ENCODE peak calls at places on chromosome 18, in seven cellular contexts. G is body of pancreas, X is GM23338, W is mammary epithelial cell, B is A549, E is cardiac fibroblast, Q is kidney. U is an unnamed sample.

GRCh38 chr18:75132471-75132870 is 76.5 kb downstream of the PTGR3 start:
- DNase-seq in E (no peak), B (no peak), Q (no peak), X (no peak), G (no peak), W (no peak), U (no peak)

GRCh38 chr18:57542126-57542525 is 44.4 kb downstream of the FECH start:
- DNase-seq in Q (no peak), B (no peak), X (no peak), G (no peak), E (peak), W (peak), U (peak)

GRCh38 chr18:39485696-39486095 is 1920.1 kb upstream of the CELF4 start:
- DNase-seq in E (peak), W (no peak), X (no peak), B (no peak), Q (no peak), G (no peak), U (no peak)

GRCh38 chr18:58615150-58616132 is 13.4 kb downstream of the ALPK2 start:
- DNase-seq in X (no peak), B (no peak), E (no peak), W (peak), G (no peak), Q (no peak), U (no peak)

GRCh38 chr18:427005-427404 is 73.5 kb downstream of the COLEC12 start:
- DNase-seq in B (peak), W (no peak), Q (no peak), G (no peak), E (peak), X (no peak), U (peak)

GRCh38 chr18:73189718-73190117 is 321.9 kb upstream of the NETO1 start:
- DNase-seq in W (no peak), Q (no peak), X (no peak), E (no peak), B (no peak), G (no peak), U (no peak)

GRCh38 chr18:56712761-56713160 is 61.6 kb downstream of the WDR7 start:
- DNase-seq in W (no peak), E (no peak), G (no peak), B (no peak), Q (no peak), X (no peak), U (no peak)

GRCh38 chr18:74517236-74517630 is 17.1 kb upstream of the CNDP1 start:
- DNase-seq in X (no peak), Q (no peak), W (no peak), B (no peak), E (no peak), G (no peak), U (no peak)

GRCh38 chr18:37547196-37547595 is 18.4 kb downstream of the CELF4 start:
- DNase-seq in X (no peak), G (no peak), E (no peak), W (no peak), B (no peak), Q (no peak), U (no peak)

GRCh38 chr18:43314931-43315330 is 37.6 kb upstream of the SYT4 start:
- DNase-seq in Q (no peak), X (no peak), B (no peak), G (no peak), E (peak), W (no peak), U (no peak)

GRCh38 chr18:29849145-29849544 is 1193.4 kb downstream of the DSC3 start:
- DNase-seq in E (peak), G (no peak), W (peak), Q (no peak), X (no peak), B (no peak), U (no peak)

GRCh38 chr18:14781671-14782070 is 33.7 kb downstream of the ANKRD30B start:
- DNase-seq in W (no peak), Q (no peak), X (no peak), B (no peak), E (no peak), G (no peak), U (no peak)

GRCh38 chr18:79596451-79597175 is 83.0 kb upstream of the CTDP1 start:
- DNase-seq in X (no peak), G (no peak), W (no peak), Q (peak), E (no peak), B (no peak), U (no peak)

GRCh38 chr18:51029378-51029693 is 677 bp upstream of the SMAD4 start:
- DNase-seq in G (no peak), E (no peak), B (no peak), W (no peak), X (no peak), Q (no peak), U (no peak)

GRCh38 chr18:51025512-51025911 is 4.5 kb upstream of the SMAD4 start:
- DNase-seq in W (no peak), E (no peak), Q (no peak), X (no peak), G (no peak), B (no peak), U (no peak)

GRCh38 chr18:51029694-51030536 is at the start of gene SMAD4:
- DNase-seq in E (peak), X (peak), W (peak), G (peak), Q (peak), B (peak), U (peak)

GRCh38 chr18:51030537-51031258 is 685 bp downstream of the SMAD4 start:
- DNase-seq in Q (peak), G (peak), E (peak), B (peak), X (peak), W (peak), U (no peak)

DNA sequence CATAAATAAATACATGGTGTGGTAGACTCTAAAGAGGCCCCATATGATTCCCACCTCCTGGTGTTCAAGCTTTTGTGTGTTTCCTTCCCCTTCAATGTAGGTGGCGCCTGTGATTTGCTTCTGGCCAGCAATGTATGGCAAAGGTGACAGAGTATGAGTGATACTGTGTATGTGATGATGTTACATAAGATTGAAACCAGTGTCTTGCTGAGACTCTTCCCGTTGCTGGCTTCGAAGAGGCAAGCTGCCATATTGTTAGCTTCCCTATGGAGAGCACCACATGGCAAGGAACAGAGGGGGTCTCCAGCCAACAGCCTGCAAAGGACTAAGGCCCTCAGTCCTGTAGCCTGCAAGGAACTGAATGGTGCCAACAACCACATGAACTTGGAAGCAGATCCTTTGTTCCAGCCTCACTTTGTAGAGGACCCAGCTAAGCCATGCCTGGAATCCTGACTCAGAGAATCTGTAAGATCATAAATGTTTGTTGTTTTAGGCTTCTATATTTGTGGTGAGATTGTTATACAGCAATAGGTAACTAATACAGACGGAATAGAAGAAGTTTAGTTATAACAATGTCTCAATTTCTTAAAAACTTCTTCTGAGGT is 1.7 kb upstream of the SMAD4 start:
- DNase-seq in Q (no peak), G (no peak), X (no peak), W (no peak), B (peak), E (peak), U (no peak)
- H3K4me3 ChIP-seq in Q (no peak), G (no peak), X (peak), W (no peak), B (no peak), E (no peak), U (no peak)

GRCh38 chr18:13629841-13630747 is 96.3 kb downstream of the FAM210A start:
- DNase-seq in E (peak), G (peak), X (peak), Q (no peak), B (peak), W (peak), U (no peak)
- TF ChIP-seq CTCF in E (peak), G (no peak), X (peak), Q (peak), B (peak), W (peak), U (peak)

DNA sequence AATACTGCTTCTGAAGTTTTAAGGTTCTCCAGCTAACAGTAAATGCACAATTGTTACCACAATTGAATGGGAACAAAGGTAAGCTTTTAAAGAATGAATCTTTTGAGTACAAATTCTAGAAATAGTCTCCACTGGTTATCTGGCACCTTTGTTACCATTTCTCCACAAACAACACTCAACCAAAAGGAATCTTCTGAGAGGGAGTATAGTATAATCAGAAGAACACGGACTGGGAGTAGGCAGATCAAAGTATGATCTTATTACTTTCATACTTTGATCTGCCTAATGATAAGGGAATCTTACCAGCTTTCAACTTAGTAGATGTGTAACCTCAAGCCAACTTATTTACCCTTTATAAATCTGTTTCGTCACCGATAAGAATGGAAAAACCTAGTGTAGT is 1.4 kb downstream of the CEP76 start:
- DNase-seq in W (no peak), B (no peak), E (no peak), Q (no peak), G (no peak), X (no peak), U (no peak)
- H3K4me3 ChIP-seq in W (peak), B (peak), E (no peak), Q (peak), G (no peak), X (peak), U (no peak)

DNA sequence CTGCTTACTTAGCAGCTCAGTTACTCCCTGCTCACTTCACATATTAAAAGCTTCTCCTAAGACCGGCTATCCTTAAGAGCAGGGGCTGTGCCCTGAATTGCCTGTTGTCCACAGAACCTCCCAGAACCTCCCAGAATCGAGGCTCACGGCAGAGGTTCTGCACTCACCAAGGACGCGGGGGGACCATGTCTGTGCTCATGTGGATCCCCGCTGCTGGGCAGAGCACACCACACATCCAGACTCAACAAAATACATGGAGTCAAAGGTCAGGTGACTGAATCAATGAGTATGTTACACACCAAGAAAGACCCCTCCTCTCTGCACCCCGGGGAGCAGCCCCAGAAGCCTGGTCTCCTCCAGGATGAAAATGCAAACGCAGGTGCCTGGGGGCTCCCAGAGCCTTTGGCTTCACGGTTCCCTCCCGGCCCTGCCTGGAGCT is 149.0 kb downstream of the MBP start:
- DNase-seq in B (no peak), W (no peak), E (no peak), G (no peak), X (no peak), Q (no peak), U (no peak)
- TF ChIP-seq CTCF in B (no peak), W (no peak), E (no peak), G (no peak), X (peak), Q (no peak), U (no peak)

DNA sequence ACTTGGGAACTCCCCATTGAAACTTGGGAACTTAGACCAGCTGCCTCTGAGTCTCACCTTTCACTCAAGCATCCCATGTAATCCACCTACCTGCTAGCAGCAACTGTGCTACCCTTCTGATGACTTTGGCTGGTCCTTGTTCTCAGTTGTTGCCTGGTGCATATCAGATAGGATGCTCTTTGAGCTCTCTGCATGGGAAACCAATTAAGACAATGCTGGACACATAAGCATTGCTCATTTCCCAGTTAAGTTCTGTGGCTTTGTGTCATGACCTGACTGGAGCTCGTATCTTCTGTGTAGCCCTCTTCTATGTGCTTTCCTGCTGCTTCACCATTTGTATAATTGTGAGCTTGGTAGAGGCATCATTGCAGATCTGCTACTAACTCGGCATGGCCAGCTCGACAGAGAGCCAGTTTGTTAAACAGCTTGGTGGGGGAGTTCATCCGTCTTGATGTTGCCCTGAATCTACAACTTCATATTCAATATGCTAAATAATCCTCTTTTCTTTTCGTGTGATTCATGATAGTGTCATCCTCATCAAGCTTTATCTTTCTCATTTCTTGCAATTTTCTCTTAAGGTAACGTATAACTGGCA is 447.5 kb upstream of the SLC14A2 start:
- DNase-seq in G (no peak), E (peak), B (no peak), X (no peak), Q (no peak), W (peak), U (peak)
- H3K4me3 ChIP-seq in G (no peak), E (no peak), B (no peak), X (no peak), Q (no peak), W (no peak), U (no peak)

DNA sequence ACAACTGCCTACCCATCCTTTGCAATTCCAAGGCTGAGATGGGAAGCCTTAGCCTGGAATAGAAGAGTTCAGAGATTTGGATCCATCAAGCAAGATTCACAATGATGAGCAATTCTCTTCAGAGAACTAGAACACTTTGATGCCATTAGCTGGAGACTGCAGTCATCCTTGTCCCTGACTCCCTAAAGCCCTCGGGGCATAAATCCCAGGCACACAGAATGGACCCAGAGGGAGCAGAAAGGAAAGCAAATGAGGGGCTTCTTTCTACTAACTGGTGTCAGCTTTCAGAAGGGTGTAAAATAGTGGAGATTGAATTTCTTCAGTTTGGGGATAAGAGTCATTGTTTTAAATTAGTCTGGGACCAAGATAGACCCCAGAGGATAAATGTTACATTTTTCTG is 426.8 kb upstream of the MEX3C start:
- DNase-seq in W (no peak), X (no peak), G (no peak), B (no peak), E (no peak), Q (no peak), U (no peak)
- TF ChIP-seq CTCF in W (no peak), X (no peak), G (no peak), B (no peak), E (no peak), Q (no peak), U (no peak)

GRCh38 chr18:32439802-32440201 is 30.9 kb downstream of the GAREM1 start:
- DNase-seq in B (peak), E (no peak), X (peak), Q (no peak), G (peak), W (no peak), U (no peak)

GRCh38 chr18:32440478-32440877 is 30.2 kb downstream of the GAREM1 start:
- DNase-seq in X (no peak), Q (no peak), B (no peak), W (no peak), G (no peak), E (no peak), U (no peak)

GRCh38 chr18:32442575-32442974 is 28.1 kb downstream of the GAREM1 start:
- DNase-seq in Q (no peak), G (no peak), B (no peak), E (no peak), X (no peak), W (no peak), U (no peak)

GRCh38 chr18:32443356-32443755 is 27.3 kb downstream of the GAREM1 start:
- DNase-seq in G (no peak), W (no peak), B (no peak), E (peak), X (no peak), Q (no peak), U (no peak)

DNA sequence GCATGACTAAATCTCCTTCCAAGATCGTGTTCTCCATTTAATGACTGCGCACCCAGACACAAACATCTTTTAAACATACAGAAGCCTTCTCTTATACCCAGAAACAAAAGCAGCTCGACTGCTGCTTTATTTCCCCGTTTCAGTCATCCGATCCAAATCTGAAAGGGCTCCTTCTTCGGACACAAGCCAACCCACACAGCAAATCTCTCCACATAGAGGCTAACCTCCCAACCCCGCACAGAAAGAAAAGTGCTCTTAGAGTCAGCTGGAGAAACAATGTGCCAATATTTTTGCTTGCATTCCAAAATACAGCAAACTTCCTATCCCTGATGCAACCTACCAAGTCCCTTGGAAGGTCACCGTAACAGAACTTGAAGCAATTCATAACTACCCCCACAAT is 29.1 kb downstream of the GAREM1 start:
- DNase-seq in G (no peak), W (no peak), Q (no peak), B (no peak), X (no peak), E (peak), U (no peak)
- H3K4me3 ChIP-seq in G (no peak), W (no peak), Q (peak), B (no peak), X (no peak), E (no peak), U (no peak)